ENCODE peak calls at places on chromosomes 3 and 15, in nine cellular contexts. O is posterior cingulate gyrus; Y is activated CD8-positive, alpha-beta memory T cell treated with anti-CD3 and anti-CD28 coated beads for 24 hours; H is anterior cingulate cortex; T is progenitor cell of endocrine pancreas; C is AML-193; Q is stimulated activated CD8-positive, alpha-beta memory T cell treated with anti-CD3 and anti-CD28 coated beads, Interleukin-15, amount 100 ng/mL, for 4 hours; N is WERI-Rb-1; G is hippocampal formation. I is an unnamed sample.
A peak's percentile ranks its signal among the peaks of the same experiment; 100 is the strongest.

GRCh38 chr3:13484861-13485590 is 4.9 kb downstream of the HDAC11 start:
- DNase-seq in H (peak; percentile 37), Y (no peak), C (peak; percentile 71), G (peak; percentile 39), Q (no peak), T (no peak), O (no peak), N (no peak), I (no peak)

GRCh38 chr3:19394946-19395345 is 246.6 kb downstream of the KCNH8 start:
- DNase-seq in T (no peak), N (no peak), Y (no peak), O (no peak), Q (no peak), G (no peak), H (no peak), C (no peak), I (no peak)

GRCh38 chr3:193805448-193805847 is 212.4 kb downstream of the OPA1 start:
- DNase-seq in C (no peak), G (no peak), N (no peak), T (no peak), Y (no peak), Q (no peak), O (no peak), H (no peak), I (no peak)

GRCh38 chr3:129605593-129606521 is 619 bp downstream of the PLXND1 start:
- DNase-seq in N (peak; percentile 52), T (no peak), O (peak; percentile 45), Q (peak; percentile 16), G (peak; percentile 34), C (peak; percentile 36), Y (peak; percentile 78), H (no peak), I (no peak)

GRCh38 chr3:71131893-71132314 is 451.6 kb downstream of the FOXP1 start:
- DNase-seq in G (peak; percentile 14), C (no peak), T (no peak), Q (no peak), Y (no peak), H (no peak), N (no peak), O (peak; percentile 35), I (no peak)

GRCh38 chr3:108341911-108342310 is 45.6 kb downstream of the HHLA2 start:
- DNase-seq in Q (no peak), G (no peak), H (no peak), C (no peak), Y (no peak), O (no peak), N (no peak), T (no peak), I (no peak)

GRCh38 chr3:159839561-159840379 is 148.9 kb upstream of the IL12A start:
- DNase-seq in T (peak; percentile 37), H (peak; percentile 85), N (peak; percentile 12), C (no peak), G (peak; percentile 87), O (peak; percentile 81), Q (no peak), Y (no peak), I (peak; percentile 74)

GRCh38 chr3:161818106-161818505 is 321.5 kb downstream of the OTOL1 start:
- DNase-seq in T (no peak), Q (no peak), N (no peak), G (no peak), H (no peak), O (no peak), C (no peak), Y (no peak), I (no peak)

GRCh38 chr3:159158213-159158612 is 356.4 kb downstream of the MFSD1 start:
- DNase-seq in T (no peak), O (no peak), H (no peak), N (no peak), G (no peak), Y (no peak), Q (no peak), C (no peak), I (no peak)

GRCh38 chr15:62164500-62165028 is 521 bp downstream of the C2CD4B start:
- DNase-seq in G (no peak), N (peak; percentile 55), Y (no peak), H (no peak), T (peak; percentile 26), Q (no peak), O (no peak), C (no peak), I (no peak)

GRCh38 chr3:52237006-52237658 is 1.8 kb downstream of the TWF2 start:
- DNase-seq in O (no peak), H (no peak), T (no peak), G (no peak), Q (no peak), Y (no peak), C (no peak), N (no peak), I (no peak)

GRCh38 chr3:155448531-155448930 is 155.0 kb upstream of the STRIT1 start:
- DNase-seq in O (no peak), N (no peak), Y (no peak), G (no peak), H (no peak), T (no peak), Q (no peak), C (no peak), I (no peak)

GRCh38 chr3:107674371-107674770 is 151.6 kb downstream of the BBX start:
- DNase-seq in H (peak; percentile 38), Y (no peak), T (no peak), Q (no peak), G (no peak), O (peak; percentile 37), C (no peak), N (no peak), I (no peak)

GRCh38 chr3:52429779-52430415 is 15.0 kb downstream of the SEMA3G start:
- DNase-seq in G (no peak), C (no peak), O (no peak), N (no peak), H (no peak), Q (no peak), T (no peak), Y (no peak), I (no peak)

GRCh38 chr3:188239035-188239434 is 85.1 kb downstream of the LPP start:
- DNase-seq in Q (no peak), C (no peak), O (no peak), T (no peak), N (no peak), H (no peak), G (no peak), Y (no peak), I (no peak)

GRCh38 chr3:13702226-13702820 is 153.4 kb downstream of the FBLN2 start:
- DNase-seq in O (no peak), G (no peak), Y (no peak), T (no peak), C (no peak), N (no peak), Q (no peak), H (no peak), I (no peak)

GRCh38 chr3:132432639-132433038 is 15.3 kb downstream of the DNAJC13 start:
- DNase-seq in T (no peak), C (peak; percentile 62), G (no peak), Y (no peak), N (no peak), H (no peak), O (no peak), Q (no peak), I (no peak)

GRCh38 chr15:76170426-76170800 is 110.6 kb downstream of the TMEM266 start:
- DNase-seq in N (no peak), O (no peak), C (no peak), T (no peak), H (no peak), G (no peak), Y (no peak), Q (no peak), I (no peak)

GRCh38 chr3:29281265-29282228 is 676 bp downstream of the RBMS3 start:
- DNase-seq in O (no peak), G (no peak), Y (no peak), C (no peak), N (no peak), H (no peak), Q (no peak), T (no peak), I (no peak)

GRCh38 chr3:126340943-126341754 is 16.1 kb downstream of the KLF15 start:
- DNase-seq in Q (no peak), G (no peak), C (no peak), O (peak; percentile 2), T (no peak), H (no peak), Y (peak; percentile 41), N (no peak), I (peak; percentile 56)

GRCh38 chr15:78211189-78211921 is 23.0 kb downstream of the ACSBG1 start:
- DNase-seq in O (no peak), G (no peak), Q (no peak), N (no peak), T (no peak), H (no peak), Y (no peak), C (no peak), I (peak; percentile 32)

GRCh38 chr15:69609776-69610175 is 157.2 kb downstream of the RPLP1 start:
- DNase-seq in Q (no peak), G (no peak), Y (no peak), N (no peak), O (no peak), C (no peak), H (no peak), T (no peak), I (no peak)

GRCh38 chr15:68676011-68676605 is 97.3 kb downstream of the CORO2B start:
- DNase-seq in C (no peak), O (no peak), H (peak; percentile 27), T (no peak), Q (no peak), G (peak; percentile 27), N (no peak), Y (no peak), I (no peak)

GRCh38 chr3:61846488-61846887 is 285.1 kb downstream of the PTPRG start:
- DNase-seq in O (no peak), Q (no peak), C (no peak), N (no peak), G (no peak), Y (no peak), T (no peak), H (no peak), I (no peak)

GRCh38 chr15:62964251-62964650 is 78.3 kb upstream of the TPM1 start:
- DNase-seq in O (no peak), T (no peak), C (no peak), N (peak; percentile 89), G (no peak), Q (no peak), Y (no peak), H (no peak), I (no peak)

GRCh38 chr15:31525988-31526665 is 199.5 kb downstream of the KLF13 start:
- DNase-seq in Q (no peak), T (no peak), H (no peak), Y (no peak), G (no peak), O (no peak), N (no peak), C (no peak), I (no peak)